ENCODE peak calls at places on chromosomes 7 and 10, in seven cellular contexts. A, N, O, B, G, Q and M are unnamed samples.

GRCh38 chr7:132577206-132578049 is 1.2 kb upstream of the PLXNA4 start:
- DNase-seq in A (peak), N (peak), O (peak), B (no peak), G (no peak), Q (peak), M (no peak)

GRCh38 chr10:84336406-84336805 is 8.0 kb downstream of the CCSER2 start:
- DNase-seq in A (no peak), N (no peak), O (no peak), B (no peak), G (no peak), Q (no peak), M (no peak)

GRCh38 chr7:151428393-151429231 is 11.3 kb downstream of the CRYGN start:
- DNase-seq in A (peak), N (peak), O (no peak), B (no peak), G (no peak), Q (peak), M (no peak)

GRCh38 chr10:74825033-74825370 is 1.4 kb upstream of the KAT6B start:
- DNase-seq in A (no peak), N (no peak), O (peak), B (no peak), G (no peak), Q (peak), M (no peak)

GRCh38 chr10:77296534-77297369 is 340.9 kb downstream of the KCNMA1 start:
- DNase-seq in A (no peak), N (no peak), O (no peak), B (no peak), G (no peak), Q (no peak), M (no peak)

GRCh38 chr7:86778271-86778670 is 134.6 kb downstream of the GRM3 start:
- DNase-seq in A (no peak), N (no peak), O (no peak), B (no peak), G (no peak), Q (no peak), M (no peak)

GRCh38 chr7:117810642-117811512 is 62.4 kb downstream of the CTTNBP2 start:
- DNase-seq in A (no peak), N (no peak), O (no peak), B (no peak), G (no peak), Q (peak), M (no peak)

GRCh38 chr10:7756360-7756992 is 31.3 kb downstream of the KIN start:
- DNase-seq in A (peak), N (no peak), O (peak), B (no peak), G (no peak), Q (no peak), M (no peak)

GRCh38 chr7:118219157-118219512 is 5.4 kb upstream of the ANKRD7 start:
- DNase-seq in A (no peak), N (no peak), O (no peak), B (no peak), G (no peak), Q (no peak), M (no peak)

GRCh38 chr7:105656922-105657521 is 75.7 kb upstream of the EFCAB10 start:
- DNase-seq in A (peak), N (no peak), O (peak), B (no peak), G (no peak), Q (peak), M (no peak)

GRCh38 chr7:153152786-153153185 is 393.2 kb downstream of the ACTR3B start:
- DNase-seq in A (no peak), N (no peak), O (no peak), B (no peak), G (no peak), Q (no peak), M (no peak)

GRCh38 chr10:77837248-77837924 is 89.2 kb downstream of the DLG5 start:
- DNase-seq in A (peak), N (peak), O (peak), B (no peak), G (peak), Q (peak), M (no peak)

GRCh38 chr7:45078199-45078681 is 10.5 kb downstream of the NACAD start:
- DNase-seq in A (no peak), N (no peak), O (no peak), B (no peak), G (no peak), Q (no peak), M (peak)

GRCh38 chr7:111931958-111932357 is 274.2 kb downstream of the DOCK4 start:
- DNase-seq in A (no peak), N (peak), O (no peak), B (no peak), G (no peak), Q (no peak), M (no peak)

GRCh38 chr7:118087121-118087520 is 96.8 kb upstream of the LSM8 start:
- DNase-seq in A (no peak), N (no peak), O (no peak), B (no peak), G (no peak), Q (no peak), M (no peak)

DNA sequence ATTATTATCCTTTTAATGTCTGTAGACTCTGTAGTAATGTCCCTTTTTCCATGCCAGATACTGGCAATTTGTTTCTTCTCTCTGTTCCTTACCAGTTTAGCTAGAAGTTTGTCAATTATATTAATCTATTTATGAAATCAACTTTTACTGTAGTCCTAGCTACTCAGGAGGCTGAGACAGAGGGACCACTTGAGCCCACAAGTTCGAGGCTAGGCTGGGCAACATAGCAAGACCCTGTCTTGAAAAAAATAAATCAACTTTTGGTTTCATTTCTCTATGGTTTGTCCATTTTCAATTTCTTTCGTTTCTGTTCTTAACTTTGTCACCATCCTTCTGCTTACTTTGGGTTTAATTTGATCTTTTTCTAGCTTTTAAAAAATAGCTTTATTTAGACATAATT is 42.5 kb upstream of the PLA2G12B start:
- DNase-seq in A (no peak), N (no peak), O (no peak), B (no peak), G (no peak), Q (no peak), M (no peak)
- TF ChIP-seq CTCF in A (no peak), N (no peak), O (no peak), B (no peak), G (no peak), Q (no peak), M (no peak)

DNA sequence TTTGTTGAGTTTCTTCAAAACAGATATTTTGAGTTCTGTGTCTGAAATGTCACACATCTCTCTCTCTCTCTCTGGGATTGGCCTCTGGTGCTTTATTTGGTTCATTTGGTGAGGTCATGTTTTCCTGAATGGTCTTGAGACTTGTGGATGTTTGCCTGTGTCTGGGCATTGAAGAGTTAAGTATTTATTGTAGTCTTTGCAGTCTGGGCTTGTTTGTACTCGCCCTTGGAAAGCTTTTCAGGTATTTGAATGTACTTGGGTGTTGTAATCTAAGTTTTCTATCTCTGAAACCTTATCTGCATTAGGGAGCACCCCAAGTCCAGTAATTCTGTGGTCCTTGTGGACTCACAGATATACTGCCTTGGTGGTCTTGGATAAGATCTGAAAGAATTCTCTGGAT is 106.7 kb upstream of the PRSS58 start:
- DNase-seq in A (no peak), N (no peak), O (no peak), B (no peak), G (no peak), Q (no peak), M (no peak)
- TF ChIP-seq CTCF in A (no peak), N (no peak), O (no peak), B (no peak), G (no peak), Q (no peak), M (no peak)

DNA sequence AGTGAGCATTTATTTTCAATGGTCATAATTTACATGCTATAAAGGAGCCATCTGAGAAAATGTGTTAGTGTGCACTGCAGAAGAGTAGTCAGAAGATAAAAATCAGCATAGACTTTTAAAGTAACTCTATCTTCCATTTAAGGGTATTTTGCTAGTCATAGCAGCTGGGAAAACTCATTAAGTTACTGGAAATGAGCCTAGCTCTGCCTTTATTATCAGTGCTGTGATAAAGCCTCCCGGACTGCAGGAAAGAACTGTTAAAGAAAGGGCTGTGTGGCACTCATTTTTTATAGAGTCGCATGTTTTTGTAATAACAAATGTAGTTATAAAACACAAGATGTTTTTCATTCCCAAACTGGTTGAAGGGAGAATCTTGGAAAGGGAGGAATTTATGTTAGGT is 825.8 kb upstream of the POM121L12 start:
- DNase-seq in A (no peak), N (no peak), O (no peak), B (no peak), G (no peak), Q (no peak), M (no peak)
- TF ChIP-seq CTCF in A (no peak), N (no peak), O (no peak), B (no peak), G (no peak), Q (no peak), M (no peak)

GRCh38 chr10:33487014-33487776 is 152.7 kb upstream of the NRP1 start:
- DNase-seq in A (peak), N (no peak), O (no peak), B (no peak), G (no peak), Q (no peak), M (no peak)
- TF ChIP-seq CTCF in A (peak), N (peak), O (no peak), B (no peak), G (peak), Q (peak), M (peak)

DNA sequence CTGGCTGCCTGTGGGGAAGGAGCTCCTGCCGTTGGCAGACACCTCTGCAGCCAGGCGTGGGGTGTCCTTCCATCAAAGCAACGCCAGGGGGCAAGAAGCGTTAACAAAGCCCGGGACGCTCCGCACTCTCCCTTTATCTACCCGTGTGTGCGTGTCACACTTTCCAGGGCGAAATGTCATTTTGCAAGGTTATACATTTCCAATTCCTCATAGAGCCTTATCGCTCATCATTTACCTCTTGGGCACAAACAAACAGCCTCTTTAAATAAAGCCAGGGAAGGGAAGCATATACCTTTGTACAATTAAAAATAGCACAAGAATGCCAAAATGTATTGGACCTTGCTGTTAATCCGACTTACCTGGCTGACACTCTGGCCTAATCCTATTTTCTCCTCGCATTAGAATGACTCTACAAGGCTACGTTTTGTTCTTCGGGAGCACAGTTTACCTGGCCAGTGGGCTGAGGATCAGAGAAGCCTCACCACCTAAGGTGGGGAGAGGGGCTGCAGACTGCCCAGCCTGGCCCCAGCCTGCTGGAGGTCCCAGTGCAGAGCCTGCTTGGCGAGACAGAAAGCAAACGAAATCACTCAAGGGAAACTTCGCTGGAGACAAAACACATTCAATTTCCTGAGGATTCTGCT is 77.6 kb upstream of the EN2 start:
- DNase-seq in A (peak), N (peak), O (peak), B (no peak), G (peak), Q (peak), M (peak)
- TF ChIP-seq CTCF in A (peak), N (peak), O (peak), B (peak), G (peak), Q (peak), M (peak)

GRCh38 chr7:140726304-140726703 is 29.8 kb downstream of the NDUFB2 start:
- DNase-seq in A (peak), N (peak), O (no peak), B (no peak), G (peak), Q (no peak), M (no peak)
- TF ChIP-seq CTCF in A (peak), N (peak), O (no peak), B (peak), G (peak), Q (peak), M (peak)

GRCh38 chr10:10925667-10926066 is 92.0 kb upstream of the CELF2 start:
- DNase-seq in A (no peak), N (no peak), O (no peak), B (no peak), G (no peak), Q (no peak), M (no peak)

GRCh38 chr10:10935032-10935431 is 82.6 kb upstream of the CELF2 start:
- DNase-seq in A (no peak), N (no peak), O (no peak), B (no peak), G (no peak), Q (no peak), M (no peak)

GRCh38 chr10:10927608-10928007 is 90.1 kb upstream of the CELF2 start:
- DNase-seq in A (no peak), N (no peak), O (no peak), B (no peak), G (no peak), Q (no peak), M (no peak)

GRCh38 chr10:10930979-10931743 is 86.5 kb upstream of the CELF2 start:
- DNase-seq in A (no peak), N (no peak), O (no peak), B (no peak), G (no peak), Q (no peak), M (no peak)
- TF ChIP-seq CTCF in A (peak), N (no peak), O (no peak), B (peak), G (peak), Q (no peak), M (peak)

GRCh38 chr7:82172017-82172416 is 271.6 kb downstream of the CACNA2D1 start:
- DNase-seq in A (no peak), N (no peak), O (no peak), B (no peak), G (no peak), Q (no peak), M (no peak)
- TF ChIP-seq CTCF in A (no peak), N (no peak), O (no peak), B (peak), G (no peak), Q (peak), M (peak)

GRCh38 chr7:11331128-11332102 is 357.7 kb downstream of the PHF14 start:
- DNase-seq in A (no peak), N (no peak), O (no peak), B (no peak), G (no peak), Q (no peak), M (no peak)
- TF ChIP-seq CTCF in A (no peak), N (no peak), O (no peak), B (no peak), G (no peak), Q (no peak), M (no peak)

DNA sequence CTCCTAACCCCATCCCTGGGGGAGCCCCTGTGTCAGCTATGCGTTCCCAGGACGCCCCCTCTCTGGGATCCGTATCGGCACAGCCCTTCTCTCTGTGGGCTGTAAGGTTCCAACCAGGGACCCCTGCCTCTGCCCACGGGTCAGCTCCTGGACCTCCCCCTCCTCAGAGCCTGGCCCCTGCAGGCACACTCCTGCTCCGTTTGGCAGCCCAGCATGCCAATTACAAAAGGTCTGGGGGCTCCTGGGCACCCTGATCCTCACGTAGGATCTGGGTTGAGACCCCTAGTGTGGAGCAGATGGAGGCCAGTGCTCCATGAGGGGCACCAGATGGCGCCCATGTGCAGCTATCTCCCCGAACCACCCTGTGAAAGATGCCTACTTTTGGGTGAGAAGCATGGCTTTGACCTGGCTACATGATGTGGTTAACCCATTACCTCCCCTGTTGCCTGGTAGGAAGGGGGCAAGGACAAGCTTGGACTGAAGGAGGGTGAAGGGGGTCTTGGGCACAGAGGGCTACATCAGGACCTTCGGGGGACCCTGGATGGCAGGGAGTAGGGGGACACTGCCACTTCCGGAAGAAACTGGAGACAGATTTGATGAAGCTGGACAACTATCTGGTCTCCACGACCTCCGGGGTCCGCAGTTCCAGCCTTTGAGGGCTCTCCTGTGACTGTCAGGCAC is 9.0 kb downstream of the TACR2 start:
- DNase-seq in A (no peak), N (no peak), O (no peak), B (no peak), G (no peak), Q (peak), M (peak)
- TF ChIP-seq CTCF in A (peak), N (peak), O (peak), B (no peak), G (peak), Q (peak), M (peak)